ENCODE peak calls at places on chromosomes 11 and 22, in four cellular contexts. J, A, O and K are unnamed samples.

GRCh38 chr11:44326615-44327475 is 16.9 kb upstream of the ALX4 start:
- DNase-seq in J (no peak), O (no peak), A (no peak), K (no peak)

GRCh38 chr11:17734418-17734911 is at the start of gene KCNC1:
- DNase-seq in A (no peak), J (peak; percentile 33), O (no peak), K (no peak)

GRCh38 chr11:3920148-3920852 is 64.8 kb downstream of the STIM1 start:
- DNase-seq in O (no peak), J (peak; percentile 54), A (peak; percentile 91), K (peak; percentile 25)

GRCh38 chr22:26573026-26573662 is 16.8 kb downstream of the TPST2 start:
- DNase-seq in O (no peak), A (no peak), J (peak; percentile 72), K (peak; percentile 23)

GRCh38 chr22:49780281-49780991 is 47.2 kb downstream of the BRD1 start:
- DNase-seq in J (peak; percentile 17), O (no peak), A (no peak), K (peak; percentile 28)

GRCh38 chr22:31857247-31857646 is 87.1 kb upstream of the YWHAH start:
- DNase-seq in A (no peak), J (no peak), O (no peak), K (no peak)

GRCh38 chr11:93741882-93742226 is 382 bp downstream of the C11orf54 start:
- DNase-seq in J (peak; percentile 71), A (no peak), O (no peak), K (peak; percentile 24)

GRCh38 chr11:67099841-67100324 is 19.2 kb upstream of the KDM2A start:
- DNase-seq in J (no peak), A (peak; percentile 16), O (no peak), K (no peak)

GRCh38 chr11:116644201-116644947 is 128.4 kb downstream of the BUD13 start:
- DNase-seq in A (no peak), O (no peak), J (no peak), K (no peak)

GRCh38 chr11:44632466-44633123 is 67.1 kb downstream of the CD82 start:
- DNase-seq in J (peak; percentile 24), A (peak; percentile 39), O (no peak), K (no peak)

GRCh38 chr11:101862410-101863233 is 52.2 kb upstream of the CEP126 start:
- DNase-seq in O (no peak), A (no peak), J (peak; percentile 81), K (peak; percentile 36)

GRCh38 chr11:76671236-76671590 is 666 bp upstream of the LRRC32 start:
- DNase-seq in O (no peak), A (no peak), J (no peak), K (no peak)
- H3K4me3 ChIP-seq in O (peak overlapping the region; percentile 76), A (peak overlapping the region; percentile 33), J (peak overlapping the region; percentile 55), K (peak overlapping the region; percentile 52)

GRCh38 chr11:13012037-13012693 is 3.0 kb downstream of the RASSF10 start:
- DNase-seq in J (no peak), O (no peak), A (no peak), K (no peak)
- H3K4me3 ChIP-seq in J (no peak overlapping the region), O (no peak overlapping the region), A (no peak overlapping the region), K (no peak overlapping the region)

DNA sequence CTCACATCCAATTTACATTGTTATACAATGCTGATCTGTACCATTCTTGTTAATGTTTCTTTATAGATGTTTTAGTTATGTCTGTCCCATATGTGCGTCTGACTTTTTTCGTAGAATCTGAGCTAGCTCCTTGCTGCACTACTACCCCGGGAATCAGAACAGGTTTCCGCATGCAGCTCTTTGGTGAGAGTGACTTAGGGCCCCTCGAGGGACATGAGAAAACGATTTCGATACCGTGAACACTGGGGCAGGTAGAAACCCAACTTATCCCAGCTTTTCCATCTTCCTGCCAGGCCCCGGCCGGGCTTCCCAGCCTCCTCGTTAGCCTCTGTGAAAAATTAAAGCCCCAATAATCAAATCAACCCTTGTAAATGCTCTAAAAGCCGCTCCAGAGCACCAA is 23.4 kb upstream of the PKNOX2 start:
- DNase-seq in O (no peak), A (no peak), J (no peak), K (no peak)
- H3K4me3 ChIP-seq in O (no peak overlapping the region), A (no peak overlapping the region), J (no peak overlapping the region), K (no peak overlapping the region)

GRCh38 chr11:83191986-83192385 is 1.5 kb upstream of the ANKRD42 start:
- DNase-seq in O (no peak), A (no peak), J (no peak), K (no peak)
- H3K4me3 ChIP-seq in O (peak overlapping the region; percentile 92), A (peak overlapping the region; percentile 98), J (peak overlapping the region; percentile 71), K (peak overlapping the region; percentile 89)

GRCh38 chr11:120147094-120147949 is 9.4 kb upstream of the TRIM29 start:
- DNase-seq in A (no peak), O (no peak), J (no peak), K (no peak)
- H3K4me3 ChIP-seq in A (no peak overlapping the region), O (no peak overlapping the region), J (no peak overlapping the region), K (no peak overlapping the region)

GRCh38 chr11:47467372-47467771 is 18.4 kb upstream of the RAPSN start:
- DNase-seq in J (no peak), O (no peak), A (no peak), K (no peak)
- H3K4me3 ChIP-seq in J (peak overlapping the region; percentile 31), O (no peak overlapping the region), A (no peak overlapping the region), K (no peak overlapping the region)